ENCODE peak calls at places on chromosomes 3 and 15, in seven cellular contexts. One of them, this sample, is unnamed.

GRCh38 chr15:72116680-72117447 is 1.1 kb downstream of the MYO9A start:
- DNase-seq in psoas muscle: peak
- DNase-seq in heart left ventricle: peak
- DNase-seq in ovary: no peak
- DNase-seq in lower lobe of right lung: no peak
- DNase-seq in transverse colon: peak
- DNase-seq in OCI-LY7: peak
- DNase-seq in this sample: peak

GRCh38 chr15:37054336-37054735 is 46.0 kb downstream of the MEIS2 start:
- DNase-seq in ovary: no peak
- DNase-seq in OCI-LY7: no peak
- DNase-seq in psoas muscle: no peak
- DNase-seq in heart left ventricle: no peak
- DNase-seq in lower lobe of right lung: no peak
- DNase-seq in transverse colon: no peak
- DNase-seq in this sample: no peak

GRCh38 chr15:28935316-28935715 is 49.5 kb downstream of the APBA2 start:
- DNase-seq in OCI-LY7: peak
- DNase-seq in lower lobe of right lung: no peak
- DNase-seq in heart left ventricle: no peak
- DNase-seq in transverse colon: no peak
- DNase-seq in psoas muscle: no peak
- DNase-seq in ovary: no peak
- DNase-seq in this sample: no peak

GRCh38 chr15:86588413-86588812 is 508.7 kb downstream of the AGBL1 start:
- DNase-seq in heart left ventricle: no peak
- DNase-seq in lower lobe of right lung: no peak
- DNase-seq in OCI-LY7: no peak
- DNase-seq in psoas muscle: no peak
- DNase-seq in ovary: no peak
- DNase-seq in transverse colon: no peak
- DNase-seq in this sample: no peak

GRCh38 chr15:24718289-24719082 is 42.9 kb downstream of the NPAP1 start:
- DNase-seq in lower lobe of right lung: no peak
- DNase-seq in psoas muscle: no peak
- DNase-seq in heart left ventricle: no peak
- DNase-seq in transverse colon: no peak
- DNase-seq in ovary: no peak
- DNase-seq in OCI-LY7: no peak
- DNase-seq in this sample: no peak

GRCh38 chr3:23312866-23313265 is 109.7 kb downstream of the UBE2E2 start:
- DNase-seq in psoas muscle: no peak
- DNase-seq in OCI-LY7: no peak
- DNase-seq in lower lobe of right lung: no peak
- DNase-seq in ovary: no peak
- DNase-seq in transverse colon: no peak
- DNase-seq in heart left ventricle: no peak
- DNase-seq in this sample: no peak

GRCh38 chr15:87713405-87713995 is 543.0 kb downstream of the NTRK3 start:
- DNase-seq in lower lobe of right lung: no peak
- DNase-seq in heart left ventricle: no peak
- DNase-seq in OCI-LY7: no peak
- DNase-seq in ovary: no peak
- DNase-seq in psoas muscle: no peak
- DNase-seq in transverse colon: no peak
- DNase-seq in this sample: no peak

GRCh38 chr3:17935217-17935616 is 192.8 kb upstream of the TBC1D5 start:
- DNase-seq in heart left ventricle: no peak
- DNase-seq in ovary: no peak
- DNase-seq in psoas muscle: no peak
- DNase-seq in OCI-LY7: no peak
- DNase-seq in transverse colon: no peak
- DNase-seq in lower lobe of right lung: no peak
- DNase-seq in this sample: no peak

GRCh38 chr15:23648920-23649515 is 1.4 kb upstream of the MAGEL2 start:
- DNase-seq in lower lobe of right lung: peak
- DNase-seq in OCI-LY7: peak
- DNase-seq in ovary: peak
- DNase-seq in psoas muscle: no peak
- DNase-seq in heart left ventricle: no peak
- DNase-seq in transverse colon: peak
- DNase-seq in this sample: no peak

GRCh38 chr3:39139442-39139841 is 13.9 kb downstream of the CSRNP1 start:
- DNase-seq in OCI-LY7: no peak
- DNase-seq in transverse colon: no peak
- DNase-seq in psoas muscle: no peak
- DNase-seq in ovary: no peak
- DNase-seq in heart left ventricle: no peak
- DNase-seq in lower lobe of right lung: no peak
- DNase-seq in this sample: no peak

GRCh38 chr3:104102386-104102785 is 1264.3 kb upstream of the ALCAM start:
- DNase-seq in heart left ventricle: no peak
- DNase-seq in lower lobe of right lung: no peak
- DNase-seq in OCI-LY7: peak
- DNase-seq in transverse colon: no peak
- DNase-seq in psoas muscle: no peak
- DNase-seq in ovary: no peak
- DNase-seq in this sample: no peak

GRCh38 chr3:120144267-120144666 is 50.0 kb upstream of the GSK3B start:
- DNase-seq in psoas muscle: no peak
- DNase-seq in transverse colon: no peak
- DNase-seq in OCI-LY7: no peak
- DNase-seq in heart left ventricle: no peak
- DNase-seq in ovary: no peak
- DNase-seq in lower lobe of right lung: no peak
- DNase-seq in this sample: no peak

GRCh38 chr3:147616998-147617619 is 207.9 kb downstream of the ZIC1 start:
- DNase-seq in lower lobe of right lung: no peak
- DNase-seq in psoas muscle: no peak
- DNase-seq in heart left ventricle: no peak
- DNase-seq in OCI-LY7: peak
- DNase-seq in transverse colon: no peak
- DNase-seq in ovary: no peak
- DNase-seq in this sample: no peak

GRCh38 chr3:923161-923910 is 169.5 kb upstream of the CNTN6 start:
- DNase-seq in heart left ventricle: no peak
- DNase-seq in psoas muscle: no peak
- DNase-seq in OCI-LY7: no peak
- DNase-seq in lower lobe of right lung: no peak
- DNase-seq in ovary: no peak
- DNase-seq in transverse colon: no peak
- DNase-seq in this sample: no peak

GRCh38 chr3:30440147-30440604 is 166.2 kb upstream of the TGFBR2 start:
- DNase-seq in ovary: no peak
- DNase-seq in heart left ventricle: no peak
- DNase-seq in lower lobe of right lung: no peak
- DNase-seq in OCI-LY7: no peak
- DNase-seq in transverse colon: no peak
- DNase-seq in psoas muscle: no peak
- DNase-seq in this sample: no peak

DNA sequence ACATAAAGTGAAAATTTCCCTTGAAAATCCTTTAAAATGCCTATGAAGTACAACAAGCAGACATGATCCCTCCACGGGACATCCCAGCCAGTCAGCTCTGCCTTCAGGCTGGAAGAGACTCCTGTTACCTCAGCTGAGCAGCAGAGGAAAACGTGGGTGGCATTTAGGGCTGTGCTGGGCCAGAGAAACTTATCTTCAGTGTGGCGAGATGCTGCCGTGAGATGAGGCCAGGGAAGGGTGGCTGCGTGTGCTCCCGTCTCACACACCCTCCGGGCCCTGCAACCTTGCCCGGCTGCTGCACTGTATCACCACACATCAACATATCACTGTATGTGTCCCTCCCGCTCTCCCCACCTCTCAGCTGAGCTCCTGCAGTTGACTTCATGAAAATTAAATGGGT is 23.5 kb downstream of the BMF start:
- DNase-seq in OCI-LY7: no peak
- DNase-seq in heart left ventricle: no peak
- DNase-seq in lower lobe of right lung: no peak
- DNase-seq in transverse colon: no peak
- DNase-seq in psoas muscle: no peak
- DNase-seq in ovary: no peak
- DNase-seq in this sample: no peak
- H3K27ac ChIP-seq in OCI-LY7: no peak
- H3K27ac ChIP-seq in heart left ventricle: no peak
- H3K27ac ChIP-seq in lower lobe of right lung: no peak
- H3K27ac ChIP-seq in transverse colon: no peak
- H3K27ac ChIP-seq in psoas muscle: no peak
- H3K27ac ChIP-seq in ovary: no peak
- H3K27ac ChIP-seq in this sample: no peak

GRCh38 chr15:67124111-67124510 is 58.7 kb downstream of the SMAD3 start:
- DNase-seq in ovary: no peak
- DNase-seq in psoas muscle: no peak
- DNase-seq in heart left ventricle: no peak
- DNase-seq in OCI-LY7: no peak
- DNase-seq in lower lobe of right lung: no peak
- DNase-seq in transverse colon: no peak
- DNase-seq in this sample: no peak
- H3K27ac ChIP-seq in ovary: peak
- H3K27ac ChIP-seq in psoas muscle: peak
- H3K27ac ChIP-seq in heart left ventricle: peak
- H3K27ac ChIP-seq in OCI-LY7: no peak
- H3K27ac ChIP-seq in lower lobe of right lung: no peak
- H3K27ac ChIP-seq in transverse colon: peak
- H3K27ac ChIP-seq in this sample: no peak

DNA sequence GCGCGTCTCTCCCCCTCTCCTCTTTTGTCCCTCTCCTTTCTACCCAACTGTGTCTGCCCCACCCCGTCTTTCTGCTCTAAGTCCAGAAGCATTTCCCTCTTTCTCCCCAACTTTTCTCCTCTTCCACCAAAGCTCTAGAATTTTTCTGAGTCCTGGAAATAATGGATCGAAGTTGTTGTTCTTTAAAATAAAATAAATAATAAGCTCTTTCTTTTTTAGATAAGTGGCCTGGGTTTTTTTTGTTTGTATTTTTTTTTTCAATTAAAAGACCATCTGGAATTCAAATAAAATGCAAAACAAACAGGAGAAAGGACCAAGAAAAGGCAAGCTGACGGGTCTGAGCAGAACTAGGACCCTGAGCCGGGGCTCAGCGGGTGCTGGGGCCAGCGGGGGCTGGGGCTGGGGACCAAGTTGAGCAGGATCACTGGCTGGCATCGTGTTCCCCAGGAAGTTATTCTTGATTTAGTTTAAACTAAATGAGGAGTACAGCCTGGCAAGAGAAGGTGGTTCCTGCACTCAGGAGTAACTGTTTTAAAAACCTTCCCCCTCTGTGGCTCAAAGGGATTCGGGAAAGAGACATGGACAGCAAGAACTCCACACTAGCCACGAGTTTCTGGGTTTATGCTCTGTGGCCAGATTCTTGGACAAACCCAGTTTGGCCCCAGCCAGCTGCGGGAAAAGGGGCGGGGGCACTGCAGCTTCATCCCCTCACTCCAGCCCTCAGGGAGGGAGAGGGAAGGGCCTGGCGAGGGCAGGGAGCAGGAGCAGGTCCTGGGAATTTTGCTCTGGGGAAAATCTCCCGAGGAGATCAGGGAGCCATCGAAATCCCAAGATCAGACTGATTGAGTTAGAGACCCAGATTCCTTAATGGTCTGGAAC is 8.4 kb downstream of the GATA2 start:
- DNase-seq in psoas muscle: peak
- DNase-seq in lower lobe of right lung: peak
- DNase-seq in OCI-LY7: no peak
- DNase-seq in transverse colon: no peak
- DNase-seq in ovary: no peak
- DNase-seq in heart left ventricle: no peak
- DNase-seq in this sample: no peak
- H3K27ac ChIP-seq in psoas muscle: no peak
- H3K27ac ChIP-seq in lower lobe of right lung: peak
- H3K27ac ChIP-seq in OCI-LY7: no peak
- H3K27ac ChIP-seq in transverse colon: peak
- H3K27ac ChIP-seq in ovary: no peak
- H3K27ac ChIP-seq in heart left ventricle: peak
- H3K27ac ChIP-seq in this sample: no peak

GRCh38 chr3:40585381-40586016 is 60.7 kb downstream of the ZNF621 start:
- DNase-seq in ovary: no peak
- DNase-seq in transverse colon: no peak
- DNase-seq in heart left ventricle: no peak
- DNase-seq in psoas muscle: no peak
- DNase-seq in lower lobe of right lung: no peak
- DNase-seq in OCI-LY7: no peak
- DNase-seq in this sample: no peak
- H3K27ac ChIP-seq in ovary: peak
- H3K27ac ChIP-seq in transverse colon: no peak
- H3K27ac ChIP-seq in heart left ventricle: no peak
- H3K27ac ChIP-seq in psoas muscle: no peak
- H3K27ac ChIP-seq in lower lobe of right lung: no peak
- H3K27ac ChIP-seq in OCI-LY7: no peak
- H3K27ac ChIP-seq in this sample: no peak

This sample was measured in dorsolateral prefrontal cortex.